ENCODE peak calls at places on chromosome 9, in ten cellular contexts. M is fibroblast of lung, Q is stomach, D is PC-9, I is mammary epithelial cell, J is endodermal cell, O is left lung, F is IMR-90, C is gastrocnemius medialis, E is tibial artery. A is an unnamed sample.

GRCh38 chr9:114324492-114324891 is 1.6 kb downstream of the ORM1 start:
- DNase-seq in M (no peak), Q (no peak), D (no peak), I (no peak), J (peak; percentile 66), O (no peak), F (no peak), C (no peak), E (no peak), A (no peak)

GRCh38 chr9:92187989-92188714 is 72.9 kb upstream of the SPTLC1 start:
- DNase-seq in M (peak; percentile 20), Q (no peak), D (no peak), I (no peak), J (no peak), O (no peak), F (no peak), C (no peak), E (no peak), A (no peak)

GRCh38 chr9:79651251-79651795 is 79.6 kb downstream of the TLE4 start:
- DNase-seq in M (peak; percentile 71), Q (no peak), D (no peak), I (no peak), J (no peak), O (peak; percentile 79), F (no peak), C (no peak), E (no peak), A (no peak)

GRCh38 chr9:33429256-33430080 is 17.9 kb downstream of the AQP3 start:
- DNase-seq in M (no peak), Q (no peak), D (no peak), I (no peak), J (no peak), O (no peak), F (no peak), C (no peak), E (no peak), A (no peak)

GRCh38 chr9:83964973-83965349 is 15.1 kb downstream of the HNRNPK start:
- DNase-seq in M (no peak), Q (no peak), D (no peak), I (no peak), J (no peak), O (no peak), F (peak; percentile 41), C (no peak), E (no peak), A (no peak)

GRCh38 chr9:69975681-69976080 is 68.0 kb upstream of the MAMDC2 start:
- DNase-seq in M (peak; percentile 83), Q (no peak), D (no peak), I (no peak), J (no peak), O (no peak), F (peak; percentile 55), C (no peak), E (no peak), A (no peak)

GRCh38 chr9:131276107-131276888 is at the start of gene FAM78A:
- DNase-seq in M (peak; percentile 10), Q (peak; percentile 57), D (no peak), I (no peak), J (peak; percentile 81), O (peak; percentile 98), F (no peak), C (peak; percentile 50), E (peak; percentile 46), A (peak; percentile 59)

GRCh38 chr9:125534934-125535701 is 171.9 kb downstream of the MAPKAP1 start:
- DNase-seq in M (no peak), Q (no peak), D (no peak), I (no peak), J (no peak), O (no peak), F (no peak), C (no peak), E (no peak), A (no peak)

GRCh38 chr9:109256381-109256780 is 64.5 kb downstream of the EPB41L4B start:
- DNase-seq in M (peak; percentile 95), Q (no peak), D (no peak), I (peak; percentile 55), J (peak; percentile 22), O (no peak), F (peak; percentile 41), C (no peak), E (no peak), A (no peak)

GRCh38 chr9:123119566-123119965 is 86.1 kb downstream of the GPR21 start:
- DNase-seq in M (peak; percentile 66), Q (no peak), D (no peak), I (no peak), J (no peak), O (no peak), F (no peak), C (no peak), E (no peak), A (no peak)

GRCh38 chr9:115262952-115263351 is 145.0 kb upstream of the TNC start:
- DNase-seq in M (peak; percentile 48), Q (no peak), D (peak; percentile 73), I (peak; percentile 57), J (no peak), O (no peak), F (peak; percentile 6), C (no peak), E (no peak), A (no peak)

GRCh38 chr9:93340091-93340490 is 111.4 kb upstream of the FAM120A start:
- DNase-seq in M (no peak), Q (no peak), D (no peak), I (no peak), J (no peak), O (no peak), F (no peak), C (no peak), E (no peak), A (no peak)

GRCh38 chr9:93332317-93332716 is 119.2 kb upstream of the FAM120A start:
- DNase-seq in M (no peak), Q (no peak), D (no peak), I (no peak), J (no peak), O (no peak), F (no peak), C (no peak), E (no peak), A (no peak)

DNA sequence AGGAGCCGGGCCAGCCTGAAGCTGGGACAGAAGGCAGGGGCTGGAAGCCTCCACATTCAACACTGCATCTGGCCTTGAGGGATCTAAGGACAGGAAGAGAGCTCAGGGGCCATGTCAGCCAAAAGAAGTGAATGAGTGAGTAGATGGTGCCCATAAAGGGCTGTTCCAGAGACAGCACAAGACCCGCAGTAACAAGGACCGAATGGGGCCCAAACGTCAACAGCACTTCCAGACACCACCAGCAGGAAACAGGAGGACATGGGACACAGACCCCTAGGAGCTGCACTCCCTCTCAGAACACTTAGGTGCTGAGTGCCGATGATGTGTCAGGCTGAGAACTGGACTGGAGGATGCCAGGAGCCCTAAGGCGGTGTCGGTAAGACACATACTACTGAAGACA is 114.8 kb upstream of the FAM120A start:
- DNase-seq in M (no peak), Q (no peak), D (no peak), I (no peak), J (no peak), O (no peak), F (no peak), C (no peak), E (no peak), A (no peak)
- H3K9me3 ChIP-seq in M (no peaks in the 10 kb centered on the region), Q (peaks cover 8% of the 10 kb centered on the region), D (peaks cover 12% of the 10 kb centered on the region), I (peaks cover 6% of the 10 kb centered on the region), J (peaks cover 27% of the 10 kb centered on the region), O (peaks cover 19% of the 10 kb centered on the region), F (no peaks in the 10 kb centered on the region), C (no peaks in the 10 kb centered on the region), E (peaks cover 7% of the 10 kb centered on the region), A (peaks cover 10% of the 10 kb centered on the region)

DNA sequence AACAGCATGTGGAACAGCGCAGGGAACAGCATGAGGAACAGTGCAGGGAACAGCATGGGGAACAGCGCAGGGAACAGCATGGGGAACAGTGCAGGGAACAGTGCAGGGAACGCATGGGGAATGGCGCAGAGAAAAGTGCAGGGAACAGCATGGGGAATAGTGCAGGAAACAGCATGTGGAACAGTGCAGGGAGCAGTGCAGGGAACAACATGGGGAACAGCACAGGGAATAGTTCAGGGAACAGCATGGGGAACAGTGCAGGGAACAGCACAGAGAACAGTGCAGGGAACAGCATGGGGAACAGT is 2.0 kb downstream of the LCN8 start:
- DNase-seq in M (no peak), Q (no peak), D (no peak), I (no peak), J (no peak), O (no peak), F (no peak), C (no peak), E (no peak), A (no peak)
- H3K4me3 ChIP-seq in M (no peak overlapping the region), Q (no peak overlapping the region), D (no peak overlapping the region), I (no peak overlapping the region), J (no peak overlapping the region), O (no peak overlapping the region), F (no peak overlapping the region), C (no peak overlapping the region), E (no peak overlapping the region), A (no peak overlapping the region)

DNA sequence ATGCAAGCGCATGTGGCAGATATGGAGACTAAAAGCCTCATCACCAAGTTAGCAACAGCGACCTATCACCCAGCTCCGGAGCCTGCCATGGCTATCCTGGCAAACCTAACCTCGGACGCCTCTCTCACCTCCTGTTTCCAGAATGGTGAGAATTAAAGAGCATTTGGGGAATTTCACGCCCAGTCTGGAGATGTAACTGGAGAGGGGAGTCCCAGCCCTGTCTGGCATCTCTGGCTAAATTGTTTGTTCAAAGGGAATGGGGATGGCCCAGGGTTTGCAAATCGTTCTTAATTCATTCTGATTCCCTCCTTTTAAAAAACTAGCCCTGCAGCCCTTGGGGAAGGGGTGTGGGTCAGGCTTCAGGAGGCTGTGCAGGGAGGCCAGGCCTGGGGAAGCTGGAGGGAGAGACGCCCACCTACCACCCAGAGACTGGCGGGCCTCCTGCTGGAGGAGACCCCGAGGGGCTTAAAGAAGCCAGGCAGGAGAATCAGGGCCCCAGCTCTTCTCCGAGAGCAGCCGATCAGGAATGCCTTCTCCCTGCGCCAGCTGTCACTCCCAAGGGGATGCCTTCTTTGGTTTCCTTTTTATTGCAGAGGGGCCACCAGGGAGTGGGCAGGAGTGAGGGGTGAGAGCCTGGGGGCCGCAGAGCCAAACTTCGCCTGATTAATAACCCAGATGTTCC is 971 bp upstream of the COL5A1 start:
- DNase-seq in M (no peak), Q (no peak), D (no peak), I (no peak), J (peak; percentile 86), O (no peak), F (no peak), C (no peak), E (no peak), A (no peak)
- H3K27ac ChIP-seq in M (peak overlapping the region; percentile 77), Q (peak overlapping the region; percentile 96), D (no peak overlapping the region), I (no peak overlapping the region), J (peak overlapping the region; percentile 52), O (peak overlapping the region; percentile 85), F (peak overlapping the region; percentile 49), C (peak overlapping the region; percentile 44), E (peak overlapping the region; percentile 96), A (peak overlapping the region; percentile 25)

DNA sequence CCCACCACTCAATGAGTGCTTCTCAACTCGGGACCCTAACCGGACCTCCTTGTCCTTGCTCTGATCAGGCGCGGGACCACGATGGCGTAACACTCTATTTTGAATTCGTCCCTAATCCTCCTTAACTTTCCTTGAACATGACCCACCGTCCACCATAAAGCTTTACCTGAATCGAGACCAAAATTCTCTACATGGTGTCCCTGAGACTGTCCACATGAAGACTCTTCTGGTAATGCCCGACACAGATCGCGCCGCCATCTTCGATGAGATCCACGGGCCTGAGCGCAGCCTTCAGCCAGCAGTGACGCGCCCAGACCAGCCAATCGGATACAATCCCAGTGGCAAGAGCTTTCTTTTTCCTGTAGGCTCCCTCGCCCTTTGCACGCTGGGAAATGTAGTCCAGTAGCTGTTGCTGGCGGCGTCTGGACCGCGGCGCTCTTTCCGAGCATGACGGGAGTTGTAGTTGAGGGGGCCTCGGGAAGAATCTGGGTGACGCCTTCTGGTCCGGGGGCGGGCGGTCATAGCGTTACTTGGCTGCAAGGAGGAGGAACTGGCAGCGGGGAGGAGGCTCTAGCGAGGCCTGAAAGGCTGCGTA is at the start of the genes MRPL50 and ZNF189:
- DNase-seq in M (peak; percentile 99), Q (peak; percentile 98), D (peak; percentile 97), I (peak; percentile 99), J (peak; percentile 99), O (peak; percentile 99), F (peak; percentile 99), C (peak; percentile 99), E (peak; percentile 99), A (peak; percentile 97)
- H3K9me3 ChIP-seq in M (no peaks in the 10 kb centered on the region), Q (no peaks in the 10 kb centered on the region), D (peaks cover 16% of the 10 kb centered on the region), I (no peaks in the 10 kb centered on the region), J (peaks cover 41% of the 10 kb centered on the region), O (peaks cover 3% of the 10 kb centered on the region), F (no peaks in the 10 kb centered on the region), C (no peaks in the 10 kb centered on the region), E (no peaks in the 10 kb centered on the region), A (peaks cover 5% of the 10 kb centered on the region)

A was measured in psoas muscle.